ENCODE peak calls at places on chromosomes 16 and 17, in seven cellular contexts. One of them, this sample, is unnamed. For H3K36me3, the result is how much of the 10 kb centered on the place peaks cover.

GRCh38 chr17:7884581-7885356 is 3.8 kb upstream of the CHD3 start:
- DNase-seq in heart left ventricle: peak
- DNase-seq in IMR-90: no peak
- DNase-seq in colonic mucosa: no peak
- DNase-seq in tibial artery: no peak
- DNase-seq in adrenal gland: no peak
- DNase-seq in H1: no peak
- DNase-seq in this sample: no peak

GRCh38 chr17:78789663-78790181 is 7.6 kb upstream of the CYTH1 start:
- DNase-seq in heart left ventricle: peak
- DNase-seq in IMR-90: peak
- DNase-seq in colonic mucosa: peak
- DNase-seq in tibial artery: peak
- DNase-seq in adrenal gland: peak
- DNase-seq in H1: no peak
- DNase-seq in this sample: no peak

GRCh38 chr16:27485126-27485525 is 64.6 kb downstream of the GTF3C1 start:
- DNase-seq in heart left ventricle: no peak
- DNase-seq in IMR-90: no peak
- DNase-seq in colonic mucosa: no peak
- DNase-seq in tibial artery: no peak
- DNase-seq in adrenal gland: no peak
- DNase-seq in H1: no peak
- DNase-seq in this sample: no peak

GRCh38 chr17:3030096-3030495 is 33.3 kb downstream of the OR1D5 start:
- DNase-seq in heart left ventricle: no peak
- DNase-seq in IMR-90: peak
- DNase-seq in colonic mucosa: no peak
- DNase-seq in tibial artery: peak
- DNase-seq in adrenal gland: no peak
- DNase-seq in H1: no peak
- DNase-seq in this sample: no peak

GRCh38 chr17:8161289-8162231 is 1.2 kb downstream of the VAMP2 start:
- DNase-seq in heart left ventricle: no peak
- DNase-seq in IMR-90: no peak
- DNase-seq in colonic mucosa: no peak
- DNase-seq in tibial artery: no peak
- DNase-seq in adrenal gland: peak
- DNase-seq in H1: no peak
- DNase-seq in this sample: no peak

GRCh38 chr17:28613916-28614315 is at the start of gene RSKR:
- DNase-seq in heart left ventricle: no peak
- DNase-seq in IMR-90: no peak
- DNase-seq in colonic mucosa: no peak
- DNase-seq in tibial artery: no peak
- DNase-seq in adrenal gland: no peak
- DNase-seq in H1: no peak
- DNase-seq in this sample: no peak

GRCh38 chr17:79707931-79708891 is 22.5 kb upstream of the ENPP7 start:
- DNase-seq in heart left ventricle: peak
- DNase-seq in IMR-90: peak
- DNase-seq in colonic mucosa: peak
- DNase-seq in tibial artery: no peak
- DNase-seq in adrenal gland: no peak
- DNase-seq in H1: no peak
- DNase-seq in this sample: peak

GRCh38 chr17:77882481-77883212 is 75.9 kb upstream of the TNRC6C start:
- DNase-seq in heart left ventricle: peak
- DNase-seq in IMR-90: peak
- DNase-seq in colonic mucosa: peak
- DNase-seq in tibial artery: no peak
- DNase-seq in adrenal gland: peak
- DNase-seq in H1: no peak
- DNase-seq in this sample: peak

GRCh38 chr17:28340374-28340773 is 4.8 kb downstream of the TNFAIP1 start:
- DNase-seq in heart left ventricle: no peak
- DNase-seq in IMR-90: no peak
- DNase-seq in colonic mucosa: no peak
- DNase-seq in tibial artery: no peak
- DNase-seq in adrenal gland: no peak
- DNase-seq in H1: no peak
- DNase-seq in this sample: no peak

GRCh38 chr16:12126091-12126806 is 149.7 kb downstream of the SNX29 start:
- DNase-seq in heart left ventricle: no peak
- DNase-seq in IMR-90: no peak
- DNase-seq in colonic mucosa: no peak
- DNase-seq in tibial artery: no peak
- DNase-seq in adrenal gland: no peak
- DNase-seq in H1: no peak
- DNase-seq in this sample: no peak

GRCh38 chr16:86510465-86511261 is at the start of gene FOXF1:
- DNase-seq in heart left ventricle: no peak
- DNase-seq in IMR-90: peak
- DNase-seq in colonic mucosa: no peak
- DNase-seq in tibial artery: no peak
- DNase-seq in adrenal gland: no peak
- DNase-seq in H1: no peak
- DNase-seq in this sample: no peak

GRCh38 chr17:54749157-54749556 is 151.5 kb upstream of the TOM1L1 start:
- DNase-seq in heart left ventricle: no peak
- DNase-seq in IMR-90: no peak
- DNase-seq in colonic mucosa: no peak
- DNase-seq in tibial artery: no peak
- DNase-seq in adrenal gland: no peak
- DNase-seq in H1: no peak
- DNase-seq in this sample: no peak

GRCh38 chr16:17277981-17278381 is 192.8 kb downstream of the XYLT1 start:
- DNase-seq in heart left ventricle: no peak
- DNase-seq in IMR-90: peak
- DNase-seq in colonic mucosa: peak
- DNase-seq in tibial artery: no peak
- DNase-seq in adrenal gland: no peak
- DNase-seq in H1: no peak
- DNase-seq in this sample: peak

GRCh38 chr16:49826515-49826914 is 29.4 kb downstream of the ZNF423 start:
- DNase-seq in heart left ventricle: no peak
- DNase-seq in IMR-90: no peak
- DNase-seq in colonic mucosa: no peak
- DNase-seq in tibial artery: no peak
- DNase-seq in adrenal gland: no peak
- DNase-seq in H1: no peak
- DNase-seq in this sample: no peak

GRCh38 chr17:17919169-17920107 is 52.8 kb downstream of the TOM1L2 start:
- DNase-seq in heart left ventricle: peak
- DNase-seq in IMR-90: peak
- DNase-seq in colonic mucosa: peak
- DNase-seq in tibial artery: peak
- DNase-seq in adrenal gland: peak
- DNase-seq in H1: no peak
- DNase-seq in this sample: peak

GRCh38 chr17:378068-378467 is 25.5 kb upstream of the RPH3AL start:
- DNase-seq in heart left ventricle: no peak
- DNase-seq in IMR-90: no peak
- DNase-seq in colonic mucosa: no peak
- DNase-seq in tibial artery: peak
- DNase-seq in adrenal gland: no peak
- DNase-seq in H1: no peak
- DNase-seq in this sample: no peak

GRCh38 chr16:68445458-68445857 is 2.9 kb downstream of the SMPD3 start:
- DNase-seq in heart left ventricle: no peak
- DNase-seq in IMR-90: peak
- DNase-seq in colonic mucosa: peak
- DNase-seq in tibial artery: no peak
- DNase-seq in adrenal gland: peak
- DNase-seq in H1: no peak
- DNase-seq in this sample: no peak

GRCh38 chr17:73189417-73190099 is 3.3 kb upstream of the COG1 start:
- DNase-seq in heart left ventricle: no peak
- DNase-seq in IMR-90: peak
- DNase-seq in colonic mucosa: no peak
- DNase-seq in tibial artery: no peak
- DNase-seq in adrenal gland: peak
- DNase-seq in H1: no peak
- DNase-seq in this sample: no peak

GRCh38 chr17:47733414-47734288 is 615 bp downstream of the TBX21 start:
- DNase-seq in heart left ventricle: no peak
- DNase-seq in IMR-90: no peak
- DNase-seq in colonic mucosa: no peak
- DNase-seq in tibial artery: peak
- DNase-seq in adrenal gland: no peak
- DNase-seq in H1: no peak
- DNase-seq in this sample: peak

DNA sequence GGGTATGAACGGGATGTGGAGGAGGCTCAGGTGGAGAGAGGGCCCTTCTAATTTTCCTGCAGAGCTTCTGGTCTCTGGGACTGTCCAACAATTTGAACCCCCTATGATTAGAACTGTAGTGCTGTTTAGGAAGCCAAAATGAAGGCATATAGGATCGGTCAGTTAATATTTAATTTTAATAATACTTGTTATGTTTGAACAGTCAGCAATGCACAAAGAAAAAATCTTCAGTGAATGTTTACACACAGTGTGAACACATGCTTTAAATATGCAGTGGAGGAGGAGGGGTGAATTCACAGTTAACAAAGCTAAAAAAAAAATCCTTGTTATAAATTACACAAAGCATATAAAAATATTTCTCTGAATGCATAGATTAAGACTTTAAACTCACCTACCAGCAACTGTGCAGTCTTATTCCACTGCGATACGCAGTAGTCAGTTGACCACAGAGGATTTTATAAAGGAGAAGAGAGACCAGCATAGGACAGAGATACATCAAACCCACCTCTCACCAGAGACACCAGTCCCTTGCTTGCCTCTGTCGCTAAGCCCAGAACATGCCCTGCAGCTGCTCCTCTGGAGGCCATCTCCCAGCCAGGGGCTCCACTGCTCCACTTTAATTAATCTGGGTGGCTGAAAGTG is 14.6 kb downstream of the ANKRD40 start:
- DNase-seq in heart left ventricle: no peak
- DNase-seq in IMR-90: peak
- DNase-seq in colonic mucosa: no peak
- DNase-seq in tibial artery: no peak
- DNase-seq in adrenal gland: no peak
- DNase-seq in H1: no peak
- DNase-seq in this sample: no peak
- H3K36me3 ChIP-seq in heart left ventricle: half or more
- H3K36me3 ChIP-seq in IMR-90: under half
- H3K36me3 ChIP-seq in colonic mucosa: under half
- H3K36me3 ChIP-seq in tibial artery: half or more
- H3K36me3 ChIP-seq in adrenal gland: half or more
- H3K36me3 ChIP-seq in H1: under half
- H3K36me3 ChIP-seq in this sample: under half

GRCh38 chr17:4161179-4161559 is 18.2 kb downstream of the CYB5D2 start:
- DNase-seq in heart left ventricle: no peak
- DNase-seq in IMR-90: peak
- DNase-seq in colonic mucosa: no peak
- DNase-seq in tibial artery: peak
- DNase-seq in adrenal gland: peak
- DNase-seq in H1: peak
- DNase-seq in this sample: peak
- TF ChIP-seq CTCF in heart left ventricle: no peak
- TF ChIP-seq CTCF in IMR-90: peak
- TF ChIP-seq CTCF in colonic mucosa: no peak
- TF ChIP-seq CTCF in tibial artery: peak
- TF ChIP-seq CTCF in adrenal gland: peak
- TF ChIP-seq CTCF in H1: no peak
- TF ChIP-seq CTCF in this sample: peak

GRCh38 chr17:1480747-1481465 is 11.6 kb downstream of the MYO1C start:
- DNase-seq in heart left ventricle: no peak
- DNase-seq in IMR-90: peak
- DNase-seq in colonic mucosa: no peak
- DNase-seq in tibial artery: no peak
- DNase-seq in adrenal gland: peak
- DNase-seq in H1: no peak
- DNase-seq in this sample: no peak
- H3K36me3 ChIP-seq in heart left ventricle: half or more
- H3K36me3 ChIP-seq in IMR-90: half or more
- H3K36me3 ChIP-seq in colonic mucosa: under half
- H3K36me3 ChIP-seq in tibial artery: half or more
- H3K36me3 ChIP-seq in adrenal gland: half or more
- H3K36me3 ChIP-seq in H1: under half
- H3K36me3 ChIP-seq in this sample: under half

GRCh38 chr17:39863918-39864746 is at the start of gene IKZF3:
- DNase-seq in heart left ventricle: peak
- DNase-seq in IMR-90: peak
- DNase-seq in colonic mucosa: peak
- DNase-seq in tibial artery: peak
- DNase-seq in adrenal gland: peak
- DNase-seq in H1: peak
- DNase-seq in this sample: peak
- TF ChIP-seq CTCF in heart left ventricle: no peak
- TF ChIP-seq CTCF in IMR-90: no peak
- TF ChIP-seq CTCF in colonic mucosa: no peak
- TF ChIP-seq CTCF in tibial artery: no peak
- TF ChIP-seq CTCF in adrenal gland: no peak
- TF ChIP-seq CTCF in H1: peak
- TF ChIP-seq CTCF in this sample: no peak

GRCh38 chr16:15686287-15686686 is 36.2 kb downstream of the NDE1 start:
- DNase-seq in heart left ventricle: no peak
- DNase-seq in IMR-90: no peak
- DNase-seq in colonic mucosa: no peak
- DNase-seq in tibial artery: no peak
- DNase-seq in adrenal gland: no peak
- DNase-seq in H1: no peak
- DNase-seq in this sample: no peak

GRCh38 chr16:15690296-15690695 is 40.3 kb downstream of the NDE1 start:
- DNase-seq in heart left ventricle: no peak
- DNase-seq in IMR-90: peak
- DNase-seq in colonic mucosa: no peak
- DNase-seq in tibial artery: no peak
- DNase-seq in adrenal gland: no peak
- DNase-seq in H1: no peak
- DNase-seq in this sample: no peak

GRCh38 chr16:15694499-15694898 is 44.5 kb downstream of the NDE1 start:
- DNase-seq in heart left ventricle: no peak
- DNase-seq in IMR-90: no peak
- DNase-seq in colonic mucosa: no peak
- DNase-seq in tibial artery: no peak
- DNase-seq in adrenal gland: no peak
- DNase-seq in H1: no peak
- DNase-seq in this sample: no peak

GRCh38 chr16:15691046-15691445 is 41.0 kb downstream of the NDE1 start:
- DNase-seq in heart left ventricle: no peak
- DNase-seq in IMR-90: no peak
- DNase-seq in colonic mucosa: no peak
- DNase-seq in tibial artery: no peak
- DNase-seq in adrenal gland: no peak
- DNase-seq in H1: no peak
- DNase-seq in this sample: no peak

DNA sequence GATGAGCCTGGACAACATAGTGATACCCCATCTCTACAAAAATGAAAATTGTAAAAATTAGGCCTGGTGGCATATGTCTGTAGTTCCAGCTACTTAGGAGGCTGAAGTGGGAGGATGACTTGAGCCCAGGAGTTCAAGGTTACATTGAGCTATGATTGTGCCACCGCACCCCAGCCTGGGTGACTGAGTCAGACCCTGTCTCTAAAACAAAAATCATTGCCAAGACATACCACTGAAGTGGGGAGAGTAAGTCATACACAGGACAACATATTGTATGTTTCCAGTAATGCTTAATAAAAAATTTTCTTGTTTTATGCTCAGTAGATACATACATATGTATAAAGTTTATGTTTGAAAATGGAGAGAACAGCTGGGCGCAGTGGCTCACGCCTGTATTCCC is 39.2 kb downstream of the NDE1 start:
- DNase-seq in heart left ventricle: no peak
- DNase-seq in IMR-90: peak
- DNase-seq in colonic mucosa: no peak
- DNase-seq in tibial artery: no peak
- DNase-seq in adrenal gland: peak
- DNase-seq in H1: no peak
- DNase-seq in this sample: no peak
- H3K36me3 ChIP-seq in heart left ventricle: half or more
- H3K36me3 ChIP-seq in IMR-90: under half
- H3K36me3 ChIP-seq in colonic mucosa: under half
- H3K36me3 ChIP-seq in tibial artery: half or more
- H3K36me3 ChIP-seq in adrenal gland: half or more
- H3K36me3 ChIP-seq in H1: under half
- H3K36me3 ChIP-seq in this sample: under half

This sample was measured in breast epithelium.